ENCODE peak calls at places on chromosomes 12 and 14, in ten cellular contexts. One of them, this sample, is unnamed.

GRCh38 chr12:91810531-91810930 is 335.1 kb downstream of the BTG1 start:
- DNase-seq in activated B cell treated with CpG ODN at 0.5 μM for 24 hours: no peak
- DNase-seq in cardiac muscle cell: no peak
- DNase-seq in CD4-positive, alpha-beta T cell: no peak
- DNase-seq in neural crest cell: no peak
- DNase-seq in ovary: no peak
- DNase-seq in AG09309: no peak
- DNase-seq in choroid plexus epithelial cell: no peak
- DNase-seq in fibroblast of lung: no peak
- DNase-seq in cardiac fibroblast: no peak
- DNase-seq in this sample: no peak

GRCh38 chr12:50425859-50426258 is 25.2 kb downstream of the LARP4 start:
- DNase-seq in activated B cell treated with CpG ODN at 0.5 μM for 24 hours: no peak
- DNase-seq in cardiac muscle cell: no peak
- DNase-seq in CD4-positive, alpha-beta T cell: no peak
- DNase-seq in neural crest cell: no peak
- DNase-seq in ovary: no peak
- DNase-seq in AG09309: no peak
- DNase-seq in choroid plexus epithelial cell: no peak
- DNase-seq in fibroblast of lung: no peak
- DNase-seq in cardiac fibroblast: no peak
- DNase-seq in this sample: no peak

GRCh38 chr12:79344855-79345840 is 345.6 kb downstream of the PAWR start:
- DNase-seq in activated B cell treated with CpG ODN at 0.5 μM for 24 hours: no peak
- DNase-seq in cardiac muscle cell: peak; percentile 26
- DNase-seq in CD4-positive, alpha-beta T cell: no peak
- DNase-seq in neural crest cell: peak; percentile 18
- DNase-seq in ovary: no peak
- DNase-seq in AG09309: no peak
- DNase-seq in choroid plexus epithelial cell: peak; percentile 76
- DNase-seq in fibroblast of lung: peak; percentile 35
- DNase-seq in cardiac fibroblast: peak; percentile 60
- DNase-seq in this sample: no peak

GRCh38 chr14:33566082-33566481 is 384.8 kb downstream of the EGLN3 start:
- DNase-seq in activated B cell treated with CpG ODN at 0.5 μM for 24 hours: no peak
- DNase-seq in cardiac muscle cell: no peak
- DNase-seq in CD4-positive, alpha-beta T cell: no peak
- DNase-seq in neural crest cell: no peak
- DNase-seq in ovary: no peak
- DNase-seq in AG09309: no peak
- DNase-seq in choroid plexus epithelial cell: no peak
- DNase-seq in fibroblast of lung: no peak
- DNase-seq in cardiac fibroblast: no peak
- DNase-seq in this sample: no peak

GRCh38 chr12:109727039-109727723 is 13.6 kb downstream of the FAM222A start:
- DNase-seq in activated B cell treated with CpG ODN at 0.5 μM for 24 hours: no peak
- DNase-seq in cardiac muscle cell: no peak
- DNase-seq in CD4-positive, alpha-beta T cell: no peak
- DNase-seq in neural crest cell: peak; percentile 70
- DNase-seq in ovary: no peak
- DNase-seq in AG09309: no peak
- DNase-seq in choroid plexus epithelial cell: no peak
- DNase-seq in fibroblast of lung: no peak
- DNase-seq in cardiac fibroblast: no peak
- DNase-seq in this sample: no peak

GRCh38 chr12:11953523-11953922 is 117.2 kb upstream of the BCL2L14 start:
- DNase-seq in activated B cell treated with CpG ODN at 0.5 μM for 24 hours: no peak
- DNase-seq in cardiac muscle cell: no peak
- DNase-seq in CD4-positive, alpha-beta T cell: no peak
- DNase-seq in neural crest cell: no peak
- DNase-seq in ovary: no peak
- DNase-seq in AG09309: no peak
- DNase-seq in choroid plexus epithelial cell: no peak
- DNase-seq in fibroblast of lung: peak; percentile 5
- DNase-seq in cardiac fibroblast: no peak
- DNase-seq in this sample: no peak

GRCh38 chr14:30191639-30192279 is 264.1 kb upstream of the PRKD1 start:
- DNase-seq in activated B cell treated with CpG ODN at 0.5 μM for 24 hours: no peak
- DNase-seq in cardiac muscle cell: no peak
- DNase-seq in CD4-positive, alpha-beta T cell: no peak
- DNase-seq in neural crest cell: no peak
- DNase-seq in ovary: no peak
- DNase-seq in AG09309: no peak
- DNase-seq in choroid plexus epithelial cell: peak; percentile 16
- DNase-seq in fibroblast of lung: peak; percentile 33
- DNase-seq in cardiac fibroblast: peak; percentile 65
- DNase-seq in this sample: no peak

GRCh38 chr14:23183479-23183878 is at the start of gene SLC7A8:
- DNase-seq in activated B cell treated with CpG ODN at 0.5 μM for 24 hours: peak; percentile 20
- DNase-seq in cardiac muscle cell: no peak
- DNase-seq in CD4-positive, alpha-beta T cell: peak; percentile 22
- DNase-seq in neural crest cell: peak; percentile 26
- DNase-seq in ovary: peak; percentile 89
- DNase-seq in AG09309: no peak
- DNase-seq in choroid plexus epithelial cell: no peak
- DNase-seq in fibroblast of lung: no peak
- DNase-seq in cardiac fibroblast: no peak
- DNase-seq in this sample: no peak

GRCh38 chr12:2052861-2053674 is at the start of gene CACNA1C:
- DNase-seq in activated B cell treated with CpG ODN at 0.5 μM for 24 hours: no peak
- DNase-seq in cardiac muscle cell: peak; percentile 75
- DNase-seq in CD4-positive, alpha-beta T cell: peak; percentile 30
- DNase-seq in neural crest cell: peak; percentile 46
- DNase-seq in ovary: peak; percentile 47
- DNase-seq in AG09309: no peak
- DNase-seq in choroid plexus epithelial cell: peak; percentile 66
- DNase-seq in fibroblast of lung: peak; percentile 64
- DNase-seq in cardiac fibroblast: peak; percentile 47
- DNase-seq in this sample: no peak

GRCh38 chr14:37623552-37623951 is 28.1 kb downstream of the TTC6 start:
- DNase-seq in activated B cell treated with CpG ODN at 0.5 μM for 24 hours: no peak
- DNase-seq in cardiac muscle cell: peak; percentile 55
- DNase-seq in CD4-positive, alpha-beta T cell: no peak
- DNase-seq in neural crest cell: no peak
- DNase-seq in ovary: no peak
- DNase-seq in AG09309: peak; percentile 44
- DNase-seq in choroid plexus epithelial cell: peak; percentile 71
- DNase-seq in fibroblast of lung: peak; percentile 60
- DNase-seq in cardiac fibroblast: peak; percentile 90
- DNase-seq in this sample: no peak

GRCh38 chr12:71283883-71284282 is 126.1 kb upstream of the TSPAN8 start:
- DNase-seq in activated B cell treated with CpG ODN at 0.5 μM for 24 hours: no peak
- DNase-seq in cardiac muscle cell: no peak
- DNase-seq in CD4-positive, alpha-beta T cell: no peak
- DNase-seq in neural crest cell: no peak
- DNase-seq in ovary: no peak
- DNase-seq in AG09309: no peak
- DNase-seq in choroid plexus epithelial cell: no peak
- DNase-seq in fibroblast of lung: no peak
- DNase-seq in cardiac fibroblast: no peak
- DNase-seq in this sample: no peak

DNA sequence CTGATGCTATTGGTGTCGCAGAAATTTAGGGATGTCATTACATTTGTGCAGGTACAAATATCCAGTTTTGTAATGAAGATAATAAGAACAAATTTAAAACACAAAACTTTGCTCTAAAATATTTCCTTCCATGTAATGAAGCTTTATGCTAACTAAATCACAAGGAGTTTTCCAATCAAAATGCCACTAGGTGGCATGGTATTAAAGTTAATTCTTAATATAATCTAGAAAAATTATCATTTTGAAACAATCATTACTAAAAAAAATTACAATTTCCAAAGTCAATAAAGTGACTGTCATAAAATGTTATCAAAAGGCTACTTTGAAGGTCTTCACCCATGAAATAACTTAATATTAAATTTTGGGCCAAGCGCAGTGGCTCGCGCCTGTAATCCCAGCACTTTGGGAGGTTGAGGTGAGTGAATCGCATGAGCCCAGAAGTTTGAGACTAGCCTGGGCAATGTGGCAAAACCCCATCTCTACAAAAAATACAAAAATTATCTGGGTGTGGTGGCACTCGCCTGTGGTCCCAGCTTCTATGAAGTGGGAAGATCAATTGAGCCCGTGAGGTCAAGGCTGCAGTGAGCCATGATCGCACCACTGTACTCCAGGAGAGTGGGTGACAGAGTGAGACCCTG is 77.4 kb downstream of the KIF21A start:
- DNase-seq in activated B cell treated with CpG ODN at 0.5 μM for 24 hours: no peak
- DNase-seq in cardiac muscle cell: peak; percentile 16
- DNase-seq in CD4-positive, alpha-beta T cell: no peak
- DNase-seq in neural crest cell: no peak
- DNase-seq in ovary: no peak
- DNase-seq in AG09309: no peak
- DNase-seq in choroid plexus epithelial cell: no peak
- DNase-seq in fibroblast of lung: no peak
- DNase-seq in cardiac fibroblast: peak; percentile 30
- DNase-seq in this sample: no peak
- TF ChIP-seq CTCF in activated B cell treated with CpG ODN at 0.5 μM for 24 hours: no peak
- TF ChIP-seq CTCF in cardiac muscle cell: peak; percentile 33
- TF ChIP-seq CTCF in CD4-positive, alpha-beta T cell: no peak
- TF ChIP-seq CTCF in neural crest cell: peak; percentile 36
- TF ChIP-seq CTCF in ovary: no peak
- TF ChIP-seq CTCF in AG09309: peak; percentile 23
- TF ChIP-seq CTCF in choroid plexus epithelial cell: peak; percentile 0
- TF ChIP-seq CTCF in fibroblast of lung: no peak
- TF ChIP-seq CTCF in cardiac fibroblast: no peak
- TF ChIP-seq CTCF in this sample: peak; percentile 28

GRCh38 chr12:3168223-3168770 is 91.1 kb downstream of the TSPAN9 start:
- DNase-seq in activated B cell treated with CpG ODN at 0.5 μM for 24 hours: no peak
- DNase-seq in cardiac muscle cell: no peak
- DNase-seq in CD4-positive, alpha-beta T cell: no peak
- DNase-seq in neural crest cell: no peak
- DNase-seq in ovary: no peak
- DNase-seq in AG09309: no peak
- DNase-seq in choroid plexus epithelial cell: no peak
- DNase-seq in fibroblast of lung: no peak
- DNase-seq in cardiac fibroblast: no peak
- DNase-seq in this sample: no peak

GRCh38 chr12:3165311-3165931 is 88.2 kb downstream of the TSPAN9 start:
- DNase-seq in activated B cell treated with CpG ODN at 0.5 μM for 24 hours: no peak
- DNase-seq in cardiac muscle cell: no peak
- DNase-seq in CD4-positive, alpha-beta T cell: no peak
- DNase-seq in neural crest cell: no peak
- DNase-seq in ovary: no peak
- DNase-seq in AG09309: no peak
- DNase-seq in choroid plexus epithelial cell: no peak
- DNase-seq in fibroblast of lung: no peak
- DNase-seq in cardiac fibroblast: no peak
- DNase-seq in this sample: peak; percentile 48

GRCh38 chr12:3161861-3162260 is 84.7 kb downstream of the TSPAN9 start:
- DNase-seq in activated B cell treated with CpG ODN at 0.5 μM for 24 hours: no peak
- DNase-seq in cardiac muscle cell: no peak
- DNase-seq in CD4-positive, alpha-beta T cell: no peak
- DNase-seq in neural crest cell: no peak
- DNase-seq in ovary: no peak
- DNase-seq in AG09309: no peak
- DNase-seq in choroid plexus epithelial cell: no peak
- DNase-seq in fibroblast of lung: no peak
- DNase-seq in cardiac fibroblast: no peak
- DNase-seq in this sample: no peak

GRCh38 chr12:3167636-3168035 is 90.5 kb downstream of the TSPAN9 start:
- DNase-seq in activated B cell treated with CpG ODN at 0.5 μM for 24 hours: no peak
- DNase-seq in cardiac muscle cell: no peak
- DNase-seq in CD4-positive, alpha-beta T cell: no peak
- DNase-seq in neural crest cell: no peak
- DNase-seq in ovary: no peak
- DNase-seq in AG09309: no peak
- DNase-seq in choroid plexus epithelial cell: no peak
- DNase-seq in fibroblast of lung: no peak
- DNase-seq in cardiac fibroblast: no peak
- DNase-seq in this sample: no peak

DNA sequence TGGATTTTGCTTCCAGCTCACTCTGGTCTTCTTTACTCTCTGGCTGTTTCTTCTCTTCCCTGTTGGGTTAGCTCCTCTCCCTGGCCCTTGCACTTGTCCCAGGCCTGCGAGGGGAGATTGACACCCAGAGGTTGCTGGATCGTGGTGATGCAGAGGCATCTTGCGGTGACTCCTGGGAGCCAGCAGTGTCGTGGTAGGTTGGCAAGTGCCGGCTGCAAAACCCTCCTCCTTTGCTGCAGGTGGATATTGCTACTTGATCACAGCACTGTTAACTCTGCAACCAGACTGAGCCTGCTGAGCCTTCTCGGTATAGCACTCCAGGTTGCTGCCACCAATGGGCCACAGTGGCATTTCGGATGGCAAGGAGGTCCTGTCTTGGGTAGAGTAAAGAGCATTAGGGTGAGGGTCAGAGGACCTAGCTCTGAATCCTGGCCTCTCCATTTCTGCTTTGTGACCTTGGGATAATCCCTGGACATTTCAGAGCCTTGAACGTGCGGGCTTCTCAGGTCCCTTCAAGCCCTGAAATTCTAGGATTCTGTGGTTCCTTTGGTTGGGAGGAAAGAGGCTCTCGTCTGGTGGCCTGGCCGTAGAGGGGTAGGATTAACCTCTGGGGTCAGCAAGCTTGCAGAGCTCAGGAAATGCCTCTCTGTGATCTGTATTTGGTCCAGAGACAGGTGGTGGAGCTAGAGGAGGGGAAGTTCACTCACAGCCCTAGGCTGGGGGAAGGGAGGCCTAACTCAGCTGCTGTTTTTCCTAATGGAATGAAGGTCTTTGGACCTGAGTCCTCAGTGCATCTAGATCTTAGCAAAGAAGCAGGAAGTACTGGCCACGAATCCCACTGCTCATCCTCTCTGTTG is 87.5 kb downstream of the TSPAN9 start:
- DNase-seq in activated B cell treated with CpG ODN at 0.5 μM for 24 hours: no peak
- DNase-seq in cardiac muscle cell: no peak
- DNase-seq in CD4-positive, alpha-beta T cell: no peak
- DNase-seq in neural crest cell: no peak
- DNase-seq in ovary: no peak
- DNase-seq in AG09309: no peak
- DNase-seq in choroid plexus epithelial cell: peak; percentile 46
- DNase-seq in fibroblast of lung: no peak
- DNase-seq in cardiac fibroblast: no peak
- DNase-seq in this sample: no peak
- TF ChIP-seq CTCF in activated B cell treated with CpG ODN at 0.5 μM for 24 hours: no peak
- TF ChIP-seq CTCF in cardiac muscle cell: no peak
- TF ChIP-seq CTCF in CD4-positive, alpha-beta T cell: no peak
- TF ChIP-seq CTCF in neural crest cell: no peak
- TF ChIP-seq CTCF in ovary: no peak
- TF ChIP-seq CTCF in AG09309: no peak
- TF ChIP-seq CTCF in choroid plexus epithelial cell: peak; percentile 2
- TF ChIP-seq CTCF in fibroblast of lung: no peak
- TF ChIP-seq CTCF in cardiac fibroblast: no peak
- TF ChIP-seq CTCF in this sample: no peak

GRCh38 chr14:100115236-100115635 is 44.2 kb downstream of the DEGS2 start:
- DNase-seq in activated B cell treated with CpG ODN at 0.5 μM for 24 hours: no peak
- DNase-seq in cardiac muscle cell: no peak
- DNase-seq in CD4-positive, alpha-beta T cell: no peak
- DNase-seq in neural crest cell: no peak
- DNase-seq in ovary: no peak
- DNase-seq in AG09309: no peak
- DNase-seq in choroid plexus epithelial cell: no peak
- DNase-seq in fibroblast of lung: no peak
- DNase-seq in cardiac fibroblast: no peak
- DNase-seq in this sample: no peak
- TF ChIP-seq CTCF in activated B cell treated with CpG ODN at 0.5 μM for 24 hours: no peak
- TF ChIP-seq CTCF in cardiac muscle cell: no peak
- TF ChIP-seq CTCF in CD4-positive, alpha-beta T cell: no peak
- TF ChIP-seq CTCF in neural crest cell: no peak
- TF ChIP-seq CTCF in ovary: no peak
- TF ChIP-seq CTCF in AG09309: no peak
- TF ChIP-seq CTCF in choroid plexus epithelial cell: no peak
- TF ChIP-seq CTCF in fibroblast of lung: no peak
- TF ChIP-seq CTCF in cardiac fibroblast: no peak
- TF ChIP-seq CTCF in this sample: no peak

GRCh38 chr12:104825408-104825807 is 132.7 kb downstream of the SLC41A2 start:
- DNase-seq in activated B cell treated with CpG ODN at 0.5 μM for 24 hours: no peak
- DNase-seq in cardiac muscle cell: peak; percentile 12
- DNase-seq in CD4-positive, alpha-beta T cell: no peak
- DNase-seq in neural crest cell: no peak
- DNase-seq in ovary: no peak
- DNase-seq in AG09309: no peak
- DNase-seq in choroid plexus epithelial cell: peak; percentile 23
- DNase-seq in fibroblast of lung: no peak
- DNase-seq in cardiac fibroblast: peak; percentile 58
- DNase-seq in this sample: no peak
- TF ChIP-seq CTCF in activated B cell treated with CpG ODN at 0.5 μM for 24 hours: no peak
- TF ChIP-seq CTCF in cardiac muscle cell: peak; percentile 16
- TF ChIP-seq CTCF in CD4-positive, alpha-beta T cell: no peak
- TF ChIP-seq CTCF in neural crest cell: peak; percentile 52
- TF ChIP-seq CTCF in ovary: no peak
- TF ChIP-seq CTCF in AG09309: peak; percentile 31
- TF ChIP-seq CTCF in choroid plexus epithelial cell: peak; percentile 46
- TF ChIP-seq CTCF in fibroblast of lung: no peak
- TF ChIP-seq CTCF in cardiac fibroblast: peak; percentile 60
- TF ChIP-seq CTCF in this sample: no peak

This sample was measured in D721Med.